ENCODE peak calls at places on chromosomes 3 and 15, in five cellular contexts. I is RKO, O is GM19239, K is iPS-NIHi11, G is amniotic stem cell. B is an unnamed sample.

GRCh38 chr15:50675524-50676144 is 11.0 kb downstream of the TRPM7 start:
- DNase-seq in I (peak), O (no peak), K (no peak), G (no peak), B (peak)

GRCh38 chr3:178146406-178146831 is 389.8 kb upstream of the KCNMB2 start:
- DNase-seq in I (no peak), O (no peak), K (no peak), G (no peak), B (no peak)

GRCh38 chr3:180250172-180250571 is 213.4 kb upstream of the PEX5L start:
- DNase-seq in I (peak), O (no peak), K (no peak), G (no peak), B (no peak)

GRCh38 chr15:84886211-84886983 is 1.9 kb downstream of the SLC28A1 start:
- DNase-seq in I (no peak), O (no peak), K (no peak), G (no peak), B (no peak)

GRCh38 chr15:90232196-90232595 is 1.5 kb downstream of the CIB1 start:
- DNase-seq in I (peak), O (no peak), K (no peak), G (no peak), B (no peak)

GRCh38 chr3:171615742-171616141 is 155.5 kb upstream of the TNIK start:
- DNase-seq in I (no peak), O (no peak), K (no peak), G (no peak), B (no peak)

GRCh38 chr3:15207836-15208504 is 1.9 kb downstream of the CAPN7 start:
- DNase-seq in I (peak), O (no peak), K (no peak), G (no peak), B (no peak)

GRCh38 chr3:144109944-144110343 is 138.3 kb downstream of the DIPK2A start:
- DNase-seq in I (no peak), O (peak), K (no peak), G (no peak), B (no peak)

GRCh38 chr15:89502867-89503595 is 6.6 kb upstream of the RHCG start:
- DNase-seq in I (no peak), O (no peak), K (no peak), G (no peak), B (no peak)

GRCh38 chr3:67719333-67719732 is 64.9 kb upstream of the SUCLG2 start:
- DNase-seq in I (no peak), O (no peak), K (no peak), G (no peak), B (no peak)

GRCh38 chr3:1088503-1088902 is 4.3 kb upstream of the CNTN6 start:
- DNase-seq in I (no peak), O (no peak), K (no peak), G (no peak), B (no peak)

GRCh38 chr3:44522494-44522933 is 32.5 kb upstream of the ZKSCAN7 start:
- DNase-seq in I (no peak), O (no peak), K (no peak), G (no peak), B (no peak)

GRCh38 chr3:64093825-64094712 is 70.8 kb upstream of the PSMD6 start:
- DNase-seq in I (no peak), O (no peak), K (no peak), G (no peak), B (no peak)

GRCh38 chr15:80367661-80368060 is 36.5 kb upstream of the ARNT2 start:
- DNase-seq in I (no peak), O (no peak), K (peak), G (no peak), B (no peak)

GRCh38 chr15:96037584-96037983 is 292.9 kb upstream of the NR2F2 start:
- DNase-seq in I (no peak), O (no peak), K (no peak), G (no peak), B (no peak)

GRCh38 chr3:121126378-121127035 is 218.5 kb downstream of the STXBP5L start:
- DNase-seq in I (no peak), O (no peak), K (no peak), G (no peak), B (no peak)

GRCh38 chr15:29887719-29888118 is 65.5 kb upstream of the TJP1 start:
- DNase-seq in I (no peak), O (no peak), K (no peak), G (peak), B (no peak)

GRCh38 chr3:63228677-63229076 is 49.4 kb upstream of the SYNPR start:
- DNase-seq in I (peak), O (no peak), K (peak), G (peak), B (peak)

GRCh38 chr3:18295171-18295920 is 129.8 kb downstream of the SATB1 start:
- DNase-seq in I (no peak), O (peak), K (peak), G (peak), B (peak)

GRCh38 chr3:114645392-114645791 is 351.6 kb downstream of the TIGIT start:
- DNase-seq in I (no peak), O (no peak), K (no peak), G (no peak), B (no peak)

GRCh38 chr15:91517491-91518200 is 335.9 kb upstream of the SLCO3A1 start:
- DNase-seq in I (no peak), O (no peak), K (no peak), G (no peak), B (no peak)

GRCh38 chr3:99817047-99817436 is 620 bp upstream of the CMSS1 start:
- DNase-seq in I (peak), O (no peak), K (peak), G (no peak), B (peak)

GRCh38 chr15:75455982-75456531 is 4.6 kb upstream of the SIN3A start:
- DNase-seq in I (peak), O (no peak), K (peak), G (peak), B (peak)

GRCh38 chr15:82714026-82714425 is 4.4 kb upstream of the AP3B2 start:
- DNase-seq in I (no peak), O (no peak), K (no peak), G (no peak), B (no peak)

GRCh38 chr3:49132437-49133225 is at the start of gene LAMB2:
- DNase-seq in I (peak), O (no peak), K (peak), G (peak), B (peak)

GRCh38 chr3:42023380-42023779 is 61.5 kb upstream of the ULK4 start:
- DNase-seq in I (no peak), O (no peak), K (no peak), G (no peak), B (no peak)

GRCh38 chr15:99507016-99507731 is 58.6 kb upstream of the MEF2A start:
- DNase-seq in I (no peak), O (no peak), K (no peak), G (no peak), B (no peak)

GRCh38 chr3:73143821-73144237 is 82.4 kb downstream of the EBLN2 start:
- DNase-seq in I (no peak), O (no peak), K (no peak), G (peak), B (no peak)

GRCh38 chr3:37994639-37994972 is 4.0 kb downstream of the VILL start:
- DNase-seq in I (no peak), O (no peak), K (no peak), G (no peak), B (no peak)

GRCh38 chr3:128553560-128553959 is 60.6 kb upstream of the GATA2 start:
- DNase-seq in I (no peak), O (no peak), K (no peak), G (no peak), B (no peak)